ENCODE peak calls at places on chromosomes 6 and 20, in four cellular contexts. One of them, this sample, is unnamed.

GRCh38 chr6:142893088-142893487 is 51.9 kb downstream of the HIVEP2 start:
- DNase-seq in GM13976: no peak
- DNase-seq in LoVo: no peak
- DNase-seq in MM.1S: no peak
- DNase-seq in this sample: no peak

GRCh38 chr20:57469418-57470211 is 55.3 kb downstream of the CTCFL start:
- DNase-seq in GM13976: no peak
- DNase-seq in LoVo: no peak
- DNase-seq in MM.1S: no peak
- DNase-seq in this sample: no peak

GRCh38 chr6:113137411-113137810 is 719.7 kb upstream of the MARCKS start:
- DNase-seq in GM13976: no peak
- DNase-seq in LoVo: no peak
- DNase-seq in MM.1S: peak; percentile 40
- DNase-seq in this sample: no peak

GRCh38 chr6:156658186-156658585 is 119.0 kb upstream of the ARID1B start:
- DNase-seq in GM13976: no peak
- DNase-seq in LoVo: no peak
- DNase-seq in MM.1S: no peak
- DNase-seq in this sample: no peak

GRCh38 chr6:87825865-87826264 is 123.8 kb upstream of the AKIRIN2 start:
- DNase-seq in GM13976: no peak
- DNase-seq in LoVo: no peak
- DNase-seq in MM.1S: no peak
- DNase-seq in this sample: no peak

GRCh38 chr20:49583669-49584417 is 15.9 kb upstream of the PTGIS start:
- DNase-seq in GM13976: no peak
- DNase-seq in LoVo: peak; percentile 44
- DNase-seq in MM.1S: no peak
- DNase-seq in this sample: no peak

GRCh38 chr6:154070657-154071056 is 31.6 kb downstream of the OPRM1 start:
- DNase-seq in GM13976: no peak
- DNase-seq in LoVo: no peak
- DNase-seq in MM.1S: no peak
- DNase-seq in this sample: no peak

GRCh38 chr6:137001287-137001976 is 43.3 kb downstream of the IL20RA start:
- DNase-seq in GM13976: no peak
- DNase-seq in LoVo: peak; percentile 89
- DNase-seq in MM.1S: no peak
- DNase-seq in this sample: no peak

GRCh38 chr20:51750037-51750769 is 18.0 kb downstream of the ATP9A start:
- DNase-seq in GM13976: no peak
- DNase-seq in LoVo: peak; percentile 95
- DNase-seq in MM.1S: no peak
- DNase-seq in this sample: no peak

GRCh38 chr6:90468080-90468479 is 118.8 kb downstream of the MAP3K7 start:
- DNase-seq in GM13976: no peak
- DNase-seq in LoVo: no peak
- DNase-seq in MM.1S: no peak
- DNase-seq in this sample: no peak

GRCh38 chr20:47354710-47355488 is 1.6 kb downstream of the ZMYND8 start:
- DNase-seq in GM13976: no peak
- DNase-seq in LoVo: no peak
- DNase-seq in MM.1S: no peak
- DNase-seq in this sample: no peak

GRCh38 chr6:106110167-106110826 is 24.2 kb downstream of the PRDM1 start:
- DNase-seq in GM13976: no peak
- DNase-seq in LoVo: peak; percentile 59
- DNase-seq in MM.1S: peak; percentile 32
- DNase-seq in this sample: no peak

GRCh38 chr6:167804281-167805013 is 22.3 kb upstream of the AFDN start:
- DNase-seq in GM13976: no peak
- DNase-seq in LoVo: no peak
- DNase-seq in MM.1S: no peak
- DNase-seq in this sample: no peak

GRCh38 chr20:18019068-18019467 is 38.6 kb downstream of the OVOL2 start:
- DNase-seq in GM13976: peak; percentile 79
- DNase-seq in LoVo: no peak
- DNase-seq in MM.1S: peak; percentile 25
- DNase-seq in this sample: no peak

GRCh38 chr6:73528897-73529296 is 8.1 kb upstream of the EEF1A1 start:
- DNase-seq in GM13976: no peak
- DNase-seq in LoVo: no peak
- DNase-seq in MM.1S: no peak
- DNase-seq in this sample: no peak

GRCh38 chr20:59411191-59411988 is 111.0 kb downstream of the EDN3 start:
- DNase-seq in GM13976: no peak
- DNase-seq in LoVo: no peak
- DNase-seq in MM.1S: no peak
- DNase-seq in this sample: no peak

GRCh38 chr6:26258199-26258977 is 106.6 kb upstream of the BTN3A2 start:
- DNase-seq in GM13976: no peak
- DNase-seq in LoVo: no peak
- DNase-seq in MM.1S: no peak
- DNase-seq in this sample: no peak

GRCh38 chr6:139531148-139531547 is 156.7 kb upstream of the CITED2 start:
- DNase-seq in GM13976: no peak
- DNase-seq in LoVo: no peak
- DNase-seq in MM.1S: no peak
- DNase-seq in this sample: no peak

GRCh38 chr20:63939061-63939935 is 16.9 kb downstream of the UCKL1 start:
- DNase-seq in GM13976: no peak
- DNase-seq in LoVo: no peak
- DNase-seq in MM.1S: no peak
- DNase-seq in this sample: no peak

GRCh38 chr20:2693996-2694471 is 1.5 kb downstream of the EBF4 start:
- DNase-seq in GM13976: peak; percentile 46
- DNase-seq in LoVo: no peak
- DNase-seq in MM.1S: no peak
- DNase-seq in this sample: no peak

GRCh38 chr6:26130581-26131247 is 43.5 kb downstream of the HFE start:
- DNase-seq in GM13976: no peak
- DNase-seq in LoVo: no peak
- DNase-seq in MM.1S: no peak
- DNase-seq in this sample: no peak

GRCh38 chr6:158461954-158462353 is 97.9 kb upstream of the TMEM181 start:
- DNase-seq in GM13976: no peak
- DNase-seq in LoVo: no peak
- DNase-seq in MM.1S: no peak
- DNase-seq in this sample: no peak